ENCODE peak calls at places on chromosomes 16 and 17, in seven cellular contexts. K is aorta, R is HCT116, F is NCI-H345, Z is Caki2, B is mammary epithelial cell, Q is cardiac fibroblast. I is an unnamed sample.

GRCh38 chr17:63694229-63694973 is 5.5 kb downstream of the LIMD2 start:
- DNase-seq in K (no peak), R (no peak), F (no peak), Z (no peak), B (no peak), Q (no peak), I (no peak)

GRCh38 chr16:77856455-77857138 is 68.2 kb downstream of the VAT1L start:
- DNase-seq in K (no peak), R (no peak), F (no peak), Z (no peak), B (no peak), Q (no peak), I (no peak)

GRCh38 chr17:8946071-8946470 is 19.4 kb downstream of the PIK3R5 start:
- DNase-seq in K (no peak), R (no peak), F (no peak), Z (no peak), B (no peak), Q (no peak), I (no peak)

GRCh38 chr16:4376820-4377572 is 5.3 kb downstream of the VASN start:
- DNase-seq in K (no peak), R (no peak), F (no peak), Z (no peak), B (no peak), Q (no peak), I (no peak)

GRCh38 chr17:65711671-65712276 is 150.3 kb upstream of the AXIN2 start:
- DNase-seq in K (no peak), R (no peak), F (no peak), Z (no peak), B (no peak), Q (no peak), I (no peak)

GRCh38 chr17:74213897-74214386 is 571 bp downstream of the TTYH2 start:
- DNase-seq in K (peak; percentile 81), R (no peak), F (no peak), Z (no peak), B (no peak), Q (no peak), I (peak; percentile 43)

GRCh38 chr16:22358000-22358399 is 16.4 kb downstream of the CDR2 start:
- DNase-seq in K (no peak), R (no peak), F (no peak), Z (peak; percentile 70), B (no peak), Q (no peak), I (no peak)

GRCh38 chr16:67417333-67418061 is 1.2 kb upstream of the ZDHHC1 start:
- DNase-seq in K (no peak), R (no peak), F (no peak), Z (no peak), B (no peak), Q (no peak), I (no peak)

GRCh38 chr16:48099455-48099854 is 56.3 kb downstream of the ABCC12 start:
- DNase-seq in K (no peak), R (peak; percentile 49), F (no peak), Z (no peak), B (no peak), Q (peak; percentile 53), I (no peak)

I was measured in B cell.